ENCODE peak calls at places on chromosome 18, in seven cellular contexts. H is H1, N is H9, C is mesendoderm, B is mesenchymal stem cell, M is IMR-90, T is trophoblast cell. W is an unnamed sample.

GRCh38 chr18:22272242-22272641 is 102.9 kb downstream of the GATA6 start:
- DNase-seq in H (no peak), N (no peak), C (no peak), B (no peak), M (no peak), T (no peak), W (no peak)

GRCh38 chr18:6722680-6723079 is 6.8 kb upstream of the ARHGAP28 start:
- DNase-seq in H (no peak), N (no peak), C (no peak), B (no peak), M (no peak), T (no peak), W (no peak)

GRCh38 chr18:59959079-59959478 is 59.3 kb downstream of the PMAIP1 start:
- DNase-seq in H (no peak), N (no peak), C (no peak), B (no peak), M (peak; percentile 27), T (no peak), W (no peak)

GRCh38 chr18:63677490-63678225 is 16.0 kb upstream of the SERPINB3 start:
- DNase-seq in H (no peak), N (no peak), C (no peak), B (peak; percentile 3), M (peak; percentile 28), T (peak; percentile 40), W (no peak)

GRCh38 chr18:55439036-55439435 is 149.0 kb downstream of the TCF4 start:
- DNase-seq in H (peak; percentile 60), N (peak; percentile 65), C (peak; percentile 83), B (no peak), M (no peak), T (no peak), W (no peak)

GRCh38 chr18:49728542-49728941 is 84.8 kb downstream of the ACAA2 start:
- DNase-seq in H (peak; percentile 90), N (peak; percentile 82), C (peak; percentile 89), B (no peak), M (no peak), T (peak; percentile 52), W (no peak)

GRCh38 chr18:54203914-54204313 is 20.6 kb downstream of the MBD2 start:
- DNase-seq in H (no peak), N (no peak), C (no peak), B (no peak), M (no peak), T (no peak), W (no peak)

GRCh38 chr18:55248497-55248896 is 289.2 kb upstream of the CCDC68 start:
- DNase-seq in H (no peak), N (no peak), C (no peak), B (no peak), M (no peak), T (no peak), W (no peak)

DNA sequence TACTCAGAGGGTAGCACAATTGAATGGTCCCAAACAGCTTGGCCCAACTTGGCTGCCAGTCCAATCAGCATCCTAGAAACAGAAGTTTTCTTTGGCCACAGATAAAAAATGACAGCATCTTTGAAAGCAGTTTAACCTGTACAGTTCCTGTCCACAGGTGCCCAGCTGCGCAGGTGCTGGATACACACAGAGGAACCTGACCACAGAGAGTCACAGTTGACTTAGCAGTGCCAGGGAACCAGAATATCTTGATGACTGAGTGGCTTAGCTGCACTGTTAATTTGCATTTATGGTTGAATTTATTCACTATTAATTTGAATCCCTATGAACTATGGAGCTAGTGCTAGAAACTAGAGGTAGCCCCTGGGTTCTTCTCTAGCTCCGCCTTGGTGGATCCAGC is 93.7 kb downstream of the TPGS2 start:
- DNase-seq in H (no peak), N (no peak), C (no peak), B (no peak), M (no peak), T (no peak), W (no peak)
- H2BK120ac ChIP-seq in H (no peak overlapping the region), N (no peak overlapping the region), C (no peak overlapping the region), B (no peak overlapping the region), M (no peak overlapping the region), T (no peak overlapping the region), W (no peak overlapping the region)

GRCh38 chr18:31245820-31246219 is 72.1 kb upstream of the DSG1 start:
- DNase-seq in H (no peak), N (no peak), C (no peak), B (no peak), M (no peak), T (no peak), W (no peak)

GRCh38 chr18:31246460-31246859 is 71.5 kb upstream of the DSG1 start:
- DNase-seq in H (no peak), N (no peak), C (no peak), B (no peak), M (no peak), T (no peak), W (no peak)

GRCh38 chr18:31247574-31248199 is 70.3 kb upstream of the DSG1 start:
- DNase-seq in H (no peak), N (no peak), C (no peak), B (peak; percentile 45), M (peak; percentile 9), T (no peak), W (no peak)

GRCh38 chr18:31243740-31244512 is 74.0 kb upstream of the DSG1 start:
- DNase-seq in H (no peak), N (no peak), C (no peak), B (no peak), M (no peak), T (no peak), W (no peak)

DNA sequence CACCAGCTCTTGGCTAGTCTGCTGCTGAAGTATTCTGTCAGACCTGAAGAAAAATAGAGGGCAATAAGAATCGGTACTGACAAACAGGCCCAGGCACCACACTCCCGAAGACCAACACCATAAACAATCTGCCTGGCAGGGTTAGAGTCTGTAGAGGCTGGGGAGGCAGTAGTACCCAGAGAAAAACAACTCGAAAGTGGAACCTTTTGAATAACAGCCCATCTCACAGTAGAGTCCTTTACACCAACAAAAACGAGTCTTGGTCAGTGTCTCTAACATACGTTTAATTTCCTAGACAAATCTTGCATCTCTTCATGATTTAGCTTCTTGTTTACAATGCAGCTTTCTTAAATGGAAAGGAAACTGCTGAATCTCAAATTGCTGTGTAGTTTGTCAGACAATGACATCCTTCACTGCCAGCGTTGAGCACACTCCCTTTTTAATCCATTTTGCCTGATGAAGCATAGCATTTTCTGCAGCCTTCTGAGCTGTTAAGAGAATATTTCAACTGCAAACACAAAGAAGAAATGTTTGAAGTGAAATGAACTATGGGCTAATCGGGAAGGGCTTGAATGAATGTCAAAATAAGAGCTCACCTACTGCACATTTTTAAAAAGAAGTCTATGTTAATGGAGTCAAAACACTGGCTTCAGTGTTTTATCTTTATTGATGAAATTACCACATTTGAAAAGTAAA is 73.1 kb upstream of the DSG1 start:
- DNase-seq in H (no peak), N (no peak), C (no peak), B (peak; percentile 14), M (no peak), T (no peak), W (no peak)
- H4K8ac ChIP-seq in H (no peak overlapping the region), N (no peak overlapping the region), C (no peak overlapping the region), B (no peak overlapping the region), M (no peak overlapping the region), T (peak overlapping the region; percentile 74), W (no peak overlapping the region)

GRCh38 chr18:77058186-77058847 is 74.3 kb downstream of the MBP start:
- DNase-seq in H (no peak), N (no peak), C (no peak), B (no peak), M (no peak), T (no peak), W (no peak)
- H3K4ac ChIP-seq in H (no peak overlapping the region), N (no peak overlapping the region), C (peak overlapping the region; percentile 73), B (peak overlapping the region; percentile 27), M (no peak overlapping the region), T (no peak overlapping the region), W (no peak overlapping the region)

GRCh38 chr18:46313521-46313920 is 209.3 kb downstream of the HAUS1 start:
- DNase-seq in H (no peak), N (no peak), C (no peak), B (no peak), M (no peak), T (no peak), W (no peak)
- H2BK120ac ChIP-seq in H (no peak overlapping the region), N (no peak overlapping the region), C (no peak overlapping the region), B (no peak overlapping the region), M (no peak overlapping the region), T (no peak overlapping the region), W (no peak overlapping the region)

GRCh38 chr18:47779381-47779780 is 151.1 kb downstream of the SMAD2 start:
- DNase-seq in H (no peak), N (no peak), C (peak; percentile 27), B (no peak), M (no peak), T (peak; percentile 90), W (no peak)

GRCh38 chr18:47775961-47776360 is 154.5 kb downstream of the SMAD2 start:
- DNase-seq in H (no peak), N (no peak), C (peak; percentile 20), B (peak; percentile 7), M (peak; percentile 21), T (no peak), W (no peak)

GRCh38 chr18:47780011-47780725 is 150.3 kb downstream of the SMAD2 start:
- DNase-seq in H (no peak), N (no peak), C (no peak), B (no peak), M (no peak), T (peak; percentile 87), W (no peak)

GRCh38 chr18:47773931-47774330 is 156.5 kb downstream of the SMAD2 start:
- DNase-seq in H (no peak), N (no peak), C (no peak), B (no peak), M (no peak), T (no peak), W (no peak)

GRCh38 chr18:47777626-47778025 is 152.8 kb downstream of the SMAD2 start:
- DNase-seq in H (no peak), N (no peak), C (no peak), B (no peak), M (no peak), T (no peak), W (no peak)
- H4K8ac ChIP-seq in H (no peak overlapping the region), N (no peak overlapping the region), C (no peak overlapping the region), B (no peak overlapping the region), M (no peak overlapping the region), T (no peak overlapping the region), W (no peak overlapping the region)

GRCh38 chr18:61984293-61984692 is 91.5 kb upstream of the RNF152 start:
- DNase-seq in H (no peak), N (no peak), C (no peak), B (no peak), M (no peak), T (no peak), W (no peak)
- H3K4ac ChIP-seq in H (no peak overlapping the region), N (no peak overlapping the region), C (no peak overlapping the region), B (no peak overlapping the region), M (no peak overlapping the region), T (no peak overlapping the region), W (no peak overlapping the region)

DNA sequence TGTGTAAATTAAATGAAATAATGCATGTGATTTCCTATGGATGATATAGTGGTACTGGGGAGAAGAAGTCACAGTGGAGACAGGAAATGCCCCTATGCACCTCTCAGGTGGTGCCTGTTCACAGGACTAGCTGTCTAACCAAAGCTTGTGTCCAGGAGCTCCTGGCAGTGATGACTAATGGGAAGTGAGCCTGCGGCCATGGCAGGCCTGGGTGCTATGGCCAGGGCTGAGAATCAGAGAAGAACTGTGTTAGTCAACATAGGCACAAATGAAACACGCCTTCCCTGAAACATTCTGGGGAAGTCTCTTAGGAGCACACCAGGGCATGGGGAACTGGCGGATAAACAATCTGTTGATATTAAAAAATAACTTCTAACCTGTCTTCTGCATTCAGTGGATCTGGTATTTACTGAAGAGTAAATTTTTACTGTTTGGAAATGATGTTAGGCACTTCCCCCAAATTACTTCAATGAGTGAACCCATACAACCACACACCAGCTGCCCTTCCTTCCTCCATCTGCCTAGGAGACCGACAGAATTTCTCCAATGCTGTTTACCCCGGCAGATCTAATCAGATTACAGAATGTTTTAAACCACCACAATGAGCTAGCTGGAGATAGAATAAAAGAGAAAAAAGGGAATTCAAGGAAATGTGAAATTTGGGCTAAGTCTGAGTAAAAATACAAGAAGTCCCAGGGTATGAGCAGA is 67.4 kb downstream of the MEP1B start:
- DNase-seq in H (no peak), N (no peak), C (no peak), B (no peak), M (no peak), T (no peak), W (no peak)
- H2BK120ac ChIP-seq in H (no peak overlapping the region), N (no peak overlapping the region), C (no peak overlapping the region), B (no peak overlapping the region), M (no peak overlapping the region), T (no peak overlapping the region), W (no peak overlapping the region)

W was measured in neuronal stem cell.